ENCODE peak calls at places on chromosomes 5 and 9, in five cellular contexts. One of them, this sample, is unnamed.

GRCh38 chr9:34190996-34191892 is 12.4 kb downstream of the UBAP1 start:
- DNase-seq in hepatocyte: peak; percentile 31
- DNase-seq in spleen: no peak
- DNase-seq in ovary: no peak
- DNase-seq in GM23338: peak; percentile 55
- DNase-seq in this sample: no peak

GRCh38 chr5:141528401-141528984 is 39.6 kb downstream of the PCDHGC5 start:
- DNase-seq in GM23338: no peak
- DNase-seq in hepatocyte: no peak
- DNase-seq in spleen: no peak
- DNase-seq in ovary: no peak
- DNase-seq in this sample: no peak

GRCh38 chr9:123425836-123426365 is 69.9 kb downstream of the CRB2 start:
- DNase-seq in ovary: no peak
- DNase-seq in GM23338: no peak
- DNase-seq in hepatocyte: no peak
- DNase-seq in spleen: peak; percentile 27
- DNase-seq in this sample: no peak

GRCh38 chr9:110047955-110048472 is 159.9 kb downstream of the C9orf152 start:
- DNase-seq in GM23338: no peak
- DNase-seq in spleen: peak; percentile 86
- DNase-seq in ovary: peak; percentile 25
- DNase-seq in hepatocyte: peak; percentile 40
- DNase-seq in this sample: no peak

GRCh38 chr5:124936626-124936933 is 190.1 kb upstream of the ZNF608 start:
- DNase-seq in GM23338: no peak
- DNase-seq in spleen: no peak
- DNase-seq in hepatocyte: no peak
- DNase-seq in ovary: no peak
- DNase-seq in this sample: no peak

GRCh38 chr9:1051286-1052118 is 1.3 kb downstream of the DMRT2 start:
- DNase-seq in spleen: no peak
- DNase-seq in GM23338: peak; percentile 68
- DNase-seq in hepatocyte: peak; percentile 24
- DNase-seq in ovary: no peak
- DNase-seq in this sample: no peak

GRCh38 chr5:74469234-74469972 is 171.1 kb downstream of the ENC1 start:
- DNase-seq in spleen: no peak
- DNase-seq in hepatocyte: no peak
- DNase-seq in GM23338: no peak
- DNase-seq in ovary: no peak
- DNase-seq in this sample: no peak

GRCh38 chr5:39399135-39400036 is 25.4 kb downstream of the DAB2 start:
- DNase-seq in hepatocyte: peak; percentile 83
- DNase-seq in GM23338: peak; percentile 11
- DNase-seq in ovary: no peak
- DNase-seq in spleen: no peak
- DNase-seq in this sample: peak; percentile 92

GRCh38 chr5:3594514-3595101 is 1.0 kb upstream of the IRX1 start:
- DNase-seq in spleen: no peak
- DNase-seq in ovary: no peak
- DNase-seq in hepatocyte: peak; percentile 51
- DNase-seq in GM23338: peak; percentile 77
- DNase-seq in this sample: no peak

GRCh38 chr9:120868339-120868675 is 8.7 kb downstream of the PHF19 start:
- DNase-seq in GM23338: no peak
- DNase-seq in spleen: no peak
- DNase-seq in hepatocyte: no peak
- DNase-seq in ovary: no peak
- DNase-seq in this sample: no peak

GRCh38 chr9:137299938-137300337 is 2.1 kb downstream of the NRARP start:
- DNase-seq in hepatocyte: no peak
- DNase-seq in ovary: peak; percentile 28
- DNase-seq in spleen: no peak
- DNase-seq in GM23338: peak; percentile 80
- DNase-seq in this sample: no peak

GRCh38 chr9:130106860-130107848 is 53.4 kb downstream of the GPR107 start:
- DNase-seq in GM23338: peak; percentile 93
- DNase-seq in ovary: peak; percentile 84
- DNase-seq in hepatocyte: peak; percentile 92
- DNase-seq in spleen: peak; percentile 91
- DNase-seq in this sample: peak; percentile 81

GRCh38 chr5:84239509-84239908 is 145.2 kb downstream of the EDIL3 start:
- DNase-seq in spleen: no peak
- DNase-seq in hepatocyte: no peak
- DNase-seq in GM23338: no peak
- DNase-seq in ovary: no peak
- DNase-seq in this sample: peak; percentile 55

DNA sequence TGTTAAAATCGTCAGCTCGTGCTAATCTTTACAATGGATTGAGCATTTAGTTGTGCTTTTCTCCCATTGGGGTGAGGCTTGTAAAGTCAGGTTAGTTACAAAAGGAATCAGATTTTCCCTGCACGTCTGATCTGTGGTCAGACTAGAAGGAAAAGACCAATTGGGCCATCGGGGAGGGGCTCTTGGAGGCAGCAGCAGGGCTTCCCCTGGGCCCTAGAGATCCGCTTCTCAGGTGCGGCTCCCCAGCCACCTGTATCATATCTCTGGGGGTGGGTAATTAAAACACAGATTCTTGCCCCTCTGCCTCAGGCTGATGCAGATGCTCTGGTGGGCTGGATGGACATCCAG is 200.3 kb downstream of the HSPA4 start:
- DNase-seq in spleen: no peak
- DNase-seq in hepatocyte: no peak
- DNase-seq in ovary: no peak
- DNase-seq in GM23338: peak; percentile 41
- DNase-seq in this sample: no peak
- H3K27ac ChIP-seq in spleen: no peak overlapping the region
- H3K27ac ChIP-seq in hepatocyte: peak overlapping the region; percentile 66
- H3K27ac ChIP-seq in ovary: no peak overlapping the region
- H3K27ac ChIP-seq in GM23338: no peak overlapping the region
- H3K27ac ChIP-seq in this sample: no peak overlapping the region

GRCh38 chr5:164672190-164672589 is 1166.8 kb downstream of the MAT2B start:
- DNase-seq in ovary: no peak
- DNase-seq in spleen: no peak
- DNase-seq in hepatocyte: no peak
- DNase-seq in GM23338: no peak
- DNase-seq in this sample: no peak

DNA sequence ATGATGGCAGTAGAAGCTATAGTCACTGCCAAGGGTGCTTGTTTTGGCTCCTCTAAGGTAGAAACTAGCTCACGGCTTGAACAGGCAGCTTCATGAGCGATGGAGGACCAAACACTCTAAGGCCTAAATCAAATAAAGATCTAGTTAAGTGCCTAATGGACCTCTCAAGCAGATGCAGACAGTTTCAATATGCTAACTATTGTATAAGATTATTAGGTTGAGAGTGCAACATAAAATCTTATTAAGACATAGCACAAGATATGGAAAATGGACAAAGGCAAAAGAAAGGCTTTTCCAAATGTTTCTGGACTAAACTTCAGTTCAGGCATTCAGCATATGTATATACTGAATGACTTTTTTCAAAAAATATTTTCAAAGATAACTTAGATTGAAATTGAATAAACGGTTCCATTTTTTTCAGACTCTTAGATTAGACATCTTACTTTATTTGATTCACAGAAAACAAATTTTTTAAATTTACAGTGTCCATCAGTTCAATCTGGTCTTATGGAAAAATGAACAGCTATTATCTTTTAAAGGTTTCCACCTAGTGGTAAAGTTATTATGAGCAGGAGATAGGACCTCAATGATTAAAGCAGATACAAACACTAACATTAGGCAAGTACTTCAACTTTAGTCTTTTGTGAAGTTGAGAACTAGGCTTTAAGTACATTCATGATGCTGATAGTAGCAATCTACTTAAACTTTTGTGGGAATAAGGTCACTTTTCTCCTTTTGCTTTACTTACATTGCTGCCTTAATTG is 1167.7 kb downstream of the MAT2B start:
- DNase-seq in hepatocyte: no peak
- DNase-seq in ovary: no peak
- DNase-seq in GM23338: no peak
- DNase-seq in spleen: no peak
- DNase-seq in this sample: no peak
- TF ChIP-seq CTCF in hepatocyte: peak; percentile 43
- TF ChIP-seq CTCF in ovary: no peak
- TF ChIP-seq CTCF in GM23338: no peak
- TF ChIP-seq CTCF in spleen: no peak
- TF ChIP-seq CTCF in this sample: no peak

GRCh38 chr9:131639771-131640437 is 94.6 kb downstream of the PRRT1B start:
- DNase-seq in GM23338: no peak
- DNase-seq in ovary: no peak
- DNase-seq in hepatocyte: no peak
- DNase-seq in spleen: no peak
- DNase-seq in this sample: no peak
- H3K27ac ChIP-seq in GM23338: no peak overlapping the region
- H3K27ac ChIP-seq in ovary: no peak overlapping the region
- H3K27ac ChIP-seq in hepatocyte: peak overlapping the region; percentile 97
- H3K27ac ChIP-seq in spleen: no peak overlapping the region
- H3K27ac ChIP-seq in this sample: no peak overlapping the region

GRCh38 chr5:146646441-146646840 is 130.5 kb upstream of the GPR151 start:
- DNase-seq in GM23338: peak; percentile 37
- DNase-seq in hepatocyte: no peak
- DNase-seq in ovary: no peak
- DNase-seq in spleen: no peak
- DNase-seq in this sample: no peak
- TF ChIP-seq CTCF in GM23338: peak; percentile 59
- TF ChIP-seq CTCF in hepatocyte: no peak
- TF ChIP-seq CTCF in ovary: no peak
- TF ChIP-seq CTCF in spleen: no peak
- TF ChIP-seq CTCF in this sample: no peak

This sample was measured in brain microvascular endothelial cell.